ENCODE peak calls at places on chromosomes 2 and 18, in ten cellular contexts. D, J, R, S, Q, K, F, P, X and G are unnamed samples.

GRCh38 chr2:207385903-207386302 is 143.9 kb upstream of the CREB1 start:
- DNase-seq in K (no peak), X (peak), P (peak), D (no peak), S (no peak), Q (peak), R (peak), J (no peak), F (no peak), G (peak)

GRCh38 chr2:226977775-226978190 is 141.9 kb downstream of the RHBDD1 start:
- DNase-seq in R (peak), J (no peak), K (peak), D (no peak), F (peak), Q (peak), X (peak), P (peak), S (no peak), G (peak)

GRCh38 chr2:119426801-119427395 is 4.8 kb upstream of the TMEM37 start:
- DNase-seq in R (no peak), K (no peak), S (no peak), X (no peak), Q (no peak), J (peak), F (no peak), D (peak), P (no peak), G (no peak)

GRCh38 chr2:13652531-13653313 is 936.0 kb downstream of the TRIB2 start:
- DNase-seq in S (no peak), P (peak), D (no peak), Q (peak), K (no peak), J (no peak), R (peak), X (peak), F (no peak), G (peak)

GRCh38 chr2:238116298-238117198 is 16.4 kb downstream of the ESPNL start:
- DNase-seq in Q (no peak), J (no peak), X (no peak), F (no peak), K (no peak), R (no peak), S (no peak), P (no peak), D (no peak), G (no peak)

GRCh38 chr2:230878599-230878965 is 13.8 kb downstream of the ITM2C start:
- DNase-seq in X (no peak), Q (no peak), S (no peak), D (no peak), F (no peak), P (no peak), R (no peak), K (no peak), J (peak), G (no peak)

GRCh38 chr2:111930875-111931274 is 32.5 kb downstream of the MERTK start:
- DNase-seq in D (no peak), Q (peak), F (peak), P (peak), S (no peak), X (peak), K (no peak), R (peak), J (no peak), G (peak)

GRCh38 chr2:199814845-199815211 is 36.2 kb downstream of the FTCDNL1 start:
- DNase-seq in S (no peak), P (peak), R (no peak), Q (no peak), K (no peak), F (no peak), D (no peak), X (no peak), J (no peak), G (no peak)

GRCh38 chr2:127024769-127025356 is 82.1 kb downstream of the BIN1 start:
- DNase-seq in F (no peak), Q (peak), S (peak), K (peak), X (peak), R (no peak), D (peak), J (no peak), P (peak), G (no peak)

GRCh38 chr2:99806758-99807157 is 316.9 kb upstream of the REV1 start:
- DNase-seq in X (peak), S (no peak), Q (peak), D (no peak), K (no peak), F (no peak), J (no peak), P (peak), R (no peak), G (peak)

GRCh38 chr2:143808166-143808565 is 678.9 kb downstream of the ARHGAP15 start:
- DNase-seq in S (no peak), X (peak), Q (no peak), D (no peak), R (no peak), P (peak), F (no peak), K (no peak), J (no peak), G (peak)

GRCh38 chr2:14148186-14148585 is 484.3 kb upstream of the LRATD1 start:
- DNase-seq in J (no peak), X (no peak), K (no peak), S (no peak), P (peak), R (no peak), D (no peak), F (no peak), Q (peak), G (no peak)

GRCh38 chr2:223537669-223538601 is 64.2 kb downstream of the SCG2 start:
- DNase-seq in K (peak), P (peak), D (no peak), Q (peak), S (no peak), X (no peak), R (peak), F (no peak), J (no peak), G (no peak)

GRCh38 chr2:193517615-193518014 is 1322.9 kb upstream of the TMEFF2 start:
- DNase-seq in D (no peak), P (no peak), F (no peak), K (no peak), J (no peak), R (peak), Q (no peak), S (no peak), X (no peak), G (no peak)

GRCh38 chr2:70903171-70903570 is 32.5 kb upstream of the ATP6V1B1 start:
- DNase-seq in K (no peak), S (no peak), X (no peak), J (no peak), D (no peak), P (no peak), R (no peak), Q (no peak), F (no peak), G (no peak)

GRCh38 chr2:153875801-153876466 is 4.2 kb downstream of the GALNT13 start:
- DNase-seq in F (no peak), P (no peak), K (no peak), Q (no peak), X (no peak), D (no peak), S (no peak), J (no peak), R (no peak), G (no peak)

GRCh38 chr2:33275689-33276444 is 200.6 kb upstream of the RASGRP3 start:
- DNase-seq in F (peak), P (peak), S (no peak), D (peak), Q (peak), R (peak), J (peak), K (no peak), X (peak), G (peak)

GRCh38 chr18:44536619-44537018 is 144.1 kb upstream of the SETBP1 start:
- DNase-seq in F (no peak), Q (no peak), P (no peak), D (no peak), X (no peak), R (no peak), J (no peak), K (no peak), S (no peak), G (no peak)

GRCh38 chr2:198657520-198658121 is 800.1 kb downstream of the SATB2 start:
- DNase-seq in P (peak), K (peak), D (no peak), J (no peak), R (peak), S (peak), X (no peak), Q (peak), F (no peak), G (peak)

GRCh38 chr2:173854840-173855239 is 110.3 kb downstream of the SP3 start:
- DNase-seq in K (peak), F (no peak), S (no peak), X (peak), Q (peak), R (peak), J (peak), P (peak), D (no peak), G (peak)

GRCh38 chr2:30627162-30627561 is 180.1 kb downstream of the CAPN13 start:
- DNase-seq in R (no peak), Q (no peak), X (no peak), D (no peak), P (no peak), S (no peak), J (no peak), F (no peak), K (no peak), G (no peak)

GRCh38 chr2:204470178-204470620 is 75.1 kb upstream of the PARD3B start:
- DNase-seq in Q (no peak), K (no peak), J (no peak), D (no peak), X (no peak), R (no peak), F (no peak), P (peak), S (no peak), G (no peak)

GRCh38 chr2:201901770-201902169 is 95.4 kb downstream of the CDK15 start:
- DNase-seq in J (no peak), D (no peak), F (no peak), R (no peak), K (no peak), S (no peak), P (no peak), X (no peak), Q (no peak), G (no peak)

GRCh38 chr18:9810216-9810804 is 75.5 kb upstream of the TXNDC2 start:
- DNase-seq in Q (no peak), X (no peak), P (peak), J (no peak), D (no peak), R (no peak), S (no peak), K (no peak), F (no peak), G (peak)

GRCh38 chr18:23885750-23886149 is 128.8 kb upstream of the TTC39C start:
- DNase-seq in P (no peak), X (no peak), Q (no peak), F (peak), D (no peak), S (no peak), K (no peak), J (no peak), R (no peak), G (no peak)

GRCh38 chr2:43127208-43127940 is 99.0 kb downstream of the ZFP36L2 start:
- DNase-seq in P (no peak), S (no peak), R (no peak), X (peak), F (peak), D (peak), Q (no peak), K (no peak), J (peak), G (peak)

GRCh38 chr18:46067431-46068007 is 4.5 kb downstream of the PSTPIP2 start:
- DNase-seq in P (peak), Q (peak), K (no peak), R (peak), J (no peak), X (no peak), F (no peak), D (no peak), S (no peak), G (no peak)

GRCh38 chr2:217314021-217314460 is 454.2 kb upstream of the TNP1 start:
- DNase-seq in Q (no peak), S (no peak), J (no peak), R (no peak), D (no peak), X (no peak), F (no peak), P (no peak), K (peak), G (peak)

GRCh38 chr2:239193925-239194687 is 206.7 kb downstream of the HDAC4 start:
- DNase-seq in S (peak), R (no peak), J (peak), Q (no peak), K (no peak), P (no peak), F (no peak), D (peak), X (no peak), G (no peak)

GRCh38 chr2:133177196-133177595 is 391.1 kb downstream of the NCKAP5 start:
- DNase-seq in F (no peak), P (peak), Q (peak), R (peak), X (no peak), K (no peak), S (no peak), J (no peak), D (no peak), G (peak)

GRCh38 chr2:96148410-96149217 is 3.4 kb upstream of the DUSP2 start:
- DNase-seq in P (peak), K (peak), D (peak), F (peak), R (peak), S (no peak), J (peak), X (peak), Q (peak), G (peak)